ENCODE peak calls at places on chromosomes 16 and 17, in five cellular contexts. O, T, L, H and V are unnamed samples. For H3K9me3, the result is how much of the 10 kb centered on the place peaks cover.

GRCh38 chr17:66855204-66855603 is 20.3 kb downstream of the CACNG5 start:
- DNase-seq in O (no peak), T (no peak), L (no peak), H (no peak), V (peak)

GRCh38 chr17:79001190-79002020 is 8.2 kb downstream of the CANT1 start:
- DNase-seq in O (no peak), T (no peak), L (peak), H (peak), V (peak)

GRCh38 chr17:31495049-31495885 is 103.8 kb downstream of the RAB11FIP4 start:
- DNase-seq in O (no peak), T (peak), L (peak), H (no peak), V (peak)

GRCh38 chr16:52597772-52598483 is 51.0 kb upstream of the TOX3 start:
- DNase-seq in O (no peak), T (peak), L (no peak), H (no peak), V (no peak)

GRCh38 chr17:8629371-8630226 is 926 bp downstream of the MYH10 start:
- DNase-seq in O (peak), T (no peak), L (peak), H (peak), V (peak)

GRCh38 chr16:65214196-65214595 is 92.3 kb upstream of the CDH11 start:
- DNase-seq in O (no peak), T (no peak), L (no peak), H (no peak), V (no peak)

GRCh38 chr16:77692612-77693011 is 29.7 kb upstream of the NUDT7 start:
- DNase-seq in O (no peak), T (no peak), L (no peak), H (no peak), V (no peak)

GRCh38 chr16:53078765-53079484 is 24.1 kb downstream of the CHD9 start:
- DNase-seq in O (no peak), T (no peak), L (no peak), H (no peak), V (no peak)

GRCh38 chr16:81491522-81492188 is 47.0 kb downstream of the CMIP start:
- DNase-seq in O (no peak), T (no peak), L (no peak), H (no peak), V (no peak)

GRCh38 chr16:68146583-68146982 is 61.4 kb downstream of the NFATC3 start:
- DNase-seq in O (peak), T (no peak), L (no peak), H (no peak), V (no peak)

GRCh38 chr17:64398330-64398729 is 7.7 kb upstream of the PECAM1 start:
- DNase-seq in O (no peak), T (no peak), L (no peak), H (no peak), V (no peak)

GRCh38 chr16:86392751-86393150 is 117.6 kb upstream of the FOXF1 start:
- DNase-seq in O (no peak), T (no peak), L (no peak), H (no peak), V (no peak)

GRCh38 chr17:40307001-40307690 is 1.8 kb upstream of the RARA start:
- DNase-seq in O (no peak), T (no peak), L (peak), H (peak), V (peak)

GRCh38 chr16:76819517-76819916 is 371.5 kb upstream of the MON1B start:
- DNase-seq in O (no peak), T (no peak), L (no peak), H (no peak), V (no peak)

GRCh38 chr16:51816929-51817328 is 665.9 kb upstream of the SALL1 start:
- DNase-seq in O (no peak), T (no peak), L (no peak), H (no peak), V (no peak)

GRCh38 chr16:15682105-15682570 is 32.1 kb downstream of the NDE1 start:
- DNase-seq in O (peak), T (peak), L (no peak), H (no peak), V (no peak)

GRCh38 chr17:40522961-40523310 is 21.5 kb upstream of the TNS4 start:
- DNase-seq in O (no peak), T (no peak), L (no peak), H (no peak), V (no peak)

GRCh38 chr17:21352221-21352980 is 23.8 kb upstream of the KCNJ12 start:
- DNase-seq in O (no peak), T (no peak), L (peak), H (peak), V (no peak)

GRCh38 chr16:11949527-11949926 is 7.7 kb upstream of the NPIPB2 start:
- DNase-seq in O (peak), T (no peak), L (no peak), H (no peak), V (peak)

GRCh38 chr16:29748077-29748759 is 2.4 kb upstream of the C16orf54 start:
- DNase-seq in O (no peak), T (no peak), L (no peak), H (no peak), V (peak)

GRCh38 chr17:80419255-80419654 is 4.3 kb downstream of the ENDOV start:
- DNase-seq in O (no peak), T (no peak), L (peak), H (no peak), V (no peak)

GRCh38 chr16:77816293-77816692 is 27.9 kb downstream of the VAT1L start:
- DNase-seq in O (no peak), T (no peak), L (no peak), H (no peak), V (no peak)

GRCh38 chr17:38333635-38334295 is 10.0 kb downstream of the GPR179 start:
- DNase-seq in O (peak), T (peak), L (peak), H (no peak), V (peak)

GRCh38 chr16:59181821-59182420 is 447.8 kb upstream of the GOT2 start:
- DNase-seq in O (no peak), T (no peak), L (peak), H (no peak), V (no peak)

GRCh38 chr17:59028328-59028727 is 78.4 kb downstream of the TRIM37 start:
- DNase-seq in O (no peak), T (no peak), L (no peak), H (no peak), V (no peak)

GRCh38 chr17:33492082-33492481 is 199.0 kb upstream of the ASIC2 start:
- DNase-seq in O (no peak), T (no peak), L (no peak), H (no peak), V (no peak)

GRCh38 chr17:17514993-17515920 is 19.1 kb upstream of the RASD1 start:
- DNase-seq in O (no peak), T (no peak), L (peak), H (no peak), V (peak)

GRCh38 chr16:30786115-30786935 is 680 bp downstream of the ZNF629 start:
- DNase-seq in O (peak), T (peak), L (peak), H (no peak), V (peak)

GRCh38 chr16:67882374-67883145 is 2.1 kb upstream of the NRN1L start:
- DNase-seq in O (no peak), T (no peak), L (no peak), H (no peak), V (no peak)

GRCh38 chr17:40750391-40750790 is 4.7 kb downstream of the KRT25 start:
- DNase-seq in O (no peak), T (no peak), L (no peak), H (no peak), V (no peak)

GRCh38 chr16:80580109-80580832 is 39.5 kb downstream of the DYNLRB2 start:
- DNase-seq in O (peak), T (no peak), L (no peak), H (no peak), V (peak)

GRCh38 chr17:52106638-52107261 is 51.8 kb downstream of the CA10 start:
- DNase-seq in O (peak), T (peak), L (no peak), H (no peak), V (peak)

GRCh38 chr17:77473615-77474226 is 333.0 kb downstream of the SEC14L1 start:
- DNase-seq in O (no peak), T (no peak), L (no peak), H (no peak), V (no peak)

GRCh38 chr17:41966453-41967140 is at the start of gene CNP:
- DNase-seq in O (peak), T (peak), L (peak), H (peak), V (peak)

GRCh38 chr16:17304814-17305169 is 166.0 kb downstream of the XYLT1 start:
- DNase-seq in O (no peak), T (no peak), L (peak), H (peak), V (no peak)

GRCh38 chr16:47578573-47578972 is 117.4 kb downstream of the PHKB start:
- DNase-seq in O (no peak), T (no peak), L (no peak), H (no peak), V (no peak)

GRCh38 chr17:21467739-21468490 is 91.8 kb downstream of the KCNJ12 start:
- DNase-seq in O (no peak), T (no peak), L (no peak), H (no peak), V (no peak)

GRCh38 chr16:11907160-11907970 is 8.4 kb downstream of the GSPT1 start:
- DNase-seq in O (no peak), T (no peak), L (no peak), H (no peak), V (no peak)

GRCh38 chr16:68658258-68658973 is 13.3 kb downstream of the CDH3 start:
- DNase-seq in O (peak), T (no peak), L (no peak), H (no peak), V (no peak)

GRCh38 chr16:85235988-85236831 is 123.9 kb upstream of the CIBAR2 start:
- DNase-seq in O (no peak), T (peak), L (no peak), H (no peak), V (peak)

GRCh38 chr16:85232369-85233142 is 120.3 kb upstream of the CIBAR2 start:
- DNase-seq in O (no peak), T (no peak), L (no peak), H (no peak), V (no peak)

GRCh38 chr16:85231959-85232358 is 119.7 kb upstream of the CIBAR2 start:
- DNase-seq in O (no peak), T (no peak), L (no peak), H (no peak), V (no peak)

GRCh38 chr16:85233520-85233919 is 121.2 kb upstream of the CIBAR2 start:
- DNase-seq in O (no peak), T (no peak), L (no peak), H (no peak), V (no peak)

DNA sequence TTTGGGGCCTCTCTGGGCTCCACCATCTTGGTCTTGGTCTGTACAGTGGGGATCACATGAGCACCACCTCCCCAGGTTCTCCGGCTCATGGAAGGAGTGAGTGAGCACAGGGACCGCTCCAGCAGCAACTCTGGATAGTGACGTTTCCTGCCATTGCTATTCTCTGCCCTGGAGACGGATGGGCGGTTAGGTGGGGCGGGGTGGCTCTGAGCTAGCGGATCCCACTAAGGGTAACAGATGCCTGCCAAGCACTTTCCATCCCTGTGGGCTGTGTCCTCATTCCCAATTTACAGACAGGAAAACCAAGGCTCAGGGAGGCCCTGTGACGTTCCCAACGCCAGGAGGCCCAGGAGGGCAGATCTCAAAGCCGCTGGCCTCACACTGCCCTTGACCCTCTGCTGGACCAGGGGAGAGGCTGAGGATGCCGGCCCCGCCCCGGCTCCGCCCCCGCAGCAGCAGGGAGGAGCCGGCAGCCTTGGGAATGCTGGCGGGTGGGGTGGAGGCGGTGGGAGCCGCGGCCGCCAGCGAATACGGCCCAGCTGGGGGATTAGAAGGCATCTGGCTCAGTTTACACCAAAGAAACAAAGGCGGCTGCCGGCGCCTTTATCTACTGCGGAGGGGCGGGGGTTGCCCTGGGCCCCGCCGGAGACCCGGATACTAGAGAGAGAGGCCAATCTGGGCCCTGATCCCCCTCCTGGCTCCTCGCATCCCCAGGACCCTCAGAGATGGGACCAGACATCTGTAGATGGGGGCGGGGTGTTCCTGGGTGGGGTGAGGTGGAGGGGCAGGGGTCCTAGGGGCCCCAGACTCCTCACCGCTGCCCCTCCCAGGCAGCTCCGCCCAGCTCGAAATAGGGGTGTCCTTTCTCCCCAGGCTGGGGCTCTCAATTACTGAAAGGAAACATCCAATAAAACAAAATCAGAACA is 122.3 kb upstream of the CIBAR2 start:
- DNase-seq in O (peak), T (peak), L (no peak), H (peak), V (peak)
- TF ChIP-seq CTCF in O (no peak), T (no peak), L (no peak), H (no peak), V (no peak)

GRCh38 chr17:11300738-11301137 is 59.7 kb downstream of the SHISA6 start:
- DNase-seq in O (no peak), T (no peak), L (no peak), H (no peak), V (no peak)

GRCh38 chr17:11298401-11298800 is 57.4 kb downstream of the SHISA6 start:
- DNase-seq in O (no peak), T (no peak), L (no peak), H (no peak), V (no peak)

GRCh38 chr17:11296994-11297393 is 56.0 kb downstream of the SHISA6 start:
- DNase-seq in O (peak), T (no peak), L (no peak), H (no peak), V (no peak)

GRCh38 chr17:11302395-11302932 is 61.5 kb downstream of the SHISA6 start:
- DNase-seq in O (no peak), T (no peak), L (no peak), H (no peak), V (no peak)

DNA sequence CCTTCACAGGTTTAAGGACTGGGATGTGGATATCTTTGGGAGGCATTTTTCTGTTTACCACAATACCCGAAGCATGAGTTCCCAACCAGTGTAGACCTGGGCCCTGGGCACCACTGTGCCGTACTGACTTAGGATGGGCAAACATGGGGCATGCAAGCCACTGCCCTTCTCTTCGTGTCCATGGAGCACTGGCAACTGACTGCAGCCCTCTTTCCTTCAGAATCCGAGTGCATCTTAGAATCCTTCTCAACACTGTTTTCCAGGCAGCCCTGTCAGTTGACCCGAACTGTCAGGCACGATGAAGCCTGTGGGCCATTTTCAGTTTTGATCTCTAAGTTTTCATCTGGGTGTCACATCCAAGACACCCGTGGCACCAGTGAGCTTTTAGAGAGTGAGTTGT is 59.2 kb downstream of the SHISA6 start:
- DNase-seq in O (no peak), T (no peak), L (no peak), H (no peak), V (no peak)
- H3K9me3 ChIP-seq in O (under half), T (under half), L (under half), H (under half), V (under half)

DNA sequence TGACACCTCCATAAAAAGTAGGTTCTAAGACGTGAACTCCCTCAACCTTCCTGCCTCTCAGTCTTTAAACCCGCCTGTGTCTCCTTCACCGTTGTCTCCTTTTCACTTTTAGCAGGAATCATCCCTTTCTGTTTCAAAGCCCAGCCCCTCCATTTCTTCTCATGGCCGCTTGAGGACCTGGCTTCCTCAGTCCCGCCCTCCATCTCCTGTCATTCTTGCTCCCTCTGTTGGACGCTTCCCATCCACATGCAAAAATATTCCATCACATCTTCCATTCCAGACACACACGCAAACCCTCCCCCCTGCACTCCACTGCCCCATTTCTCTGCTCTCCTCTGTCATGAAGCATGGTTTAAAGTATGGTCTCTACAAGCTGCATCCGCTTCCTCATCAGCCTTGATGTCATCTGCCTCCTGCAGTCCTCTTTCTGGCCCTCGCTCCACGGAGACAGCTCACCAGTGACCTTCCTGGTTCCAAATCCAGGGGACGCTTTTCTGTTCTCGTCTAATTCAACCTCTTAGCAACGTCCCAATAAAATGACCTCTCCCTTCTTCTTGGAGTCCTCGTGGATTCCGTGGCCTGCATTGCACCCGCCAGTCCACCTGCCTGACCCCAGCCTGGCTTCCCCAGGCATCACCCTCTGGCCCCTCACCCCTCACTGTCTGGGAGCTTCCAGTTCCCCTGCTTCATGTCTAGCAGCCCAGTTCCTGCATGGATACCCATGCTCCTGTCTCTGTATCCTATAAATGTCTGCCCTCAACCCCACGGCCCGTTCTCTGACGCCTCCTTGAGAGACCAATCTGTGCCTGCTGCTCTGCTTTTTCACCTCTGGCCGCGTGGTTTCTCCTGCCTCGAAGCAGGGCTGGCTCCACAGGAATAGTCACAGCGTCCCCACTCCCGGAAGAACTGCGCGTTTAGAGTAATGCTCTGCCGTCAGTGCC is 26.2 kb downstream of the ANKRD40 start:
- DNase-seq in O (peak), T (no peak), L (no peak), H (peak), V (no peak)
- TF ChIP-seq CTCF in O (peak), T (peak), L (no peak), H (peak), V (no peak)

GRCh38 chr17:82943751-82944150 is 103.9 kb upstream of the ZNF750 start:
- DNase-seq in O (no peak), T (no peak), L (peak), H (peak), V (peak)

GRCh38 chr17:82943339-82943738 is 103.5 kb upstream of the ZNF750 start:
- DNase-seq in O (no peak), T (no peak), L (peak), H (peak), V (peak)

GRCh38 chr17:82946081-82946480 is 106.3 kb upstream of the ZNF750 start:
- DNase-seq in O (no peak), T (no peak), L (no peak), H (no peak), V (no peak)

GRCh38 chr17:82947051-82947991 is 107.5 kb upstream of the ZNF750 start:
- DNase-seq in O (no peak), T (no peak), L (peak), H (peak), V (peak)

GRCh38 chr17:82944990-82945389 is 105.2 kb upstream of the ZNF750 start:
- DNase-seq in O (no peak), T (no peak), L (no peak), H (no peak), V (no peak)
- H3K9me3 ChIP-seq in O (half or more), T (under half), L (under half), H (under half), V (under half)

DNA sequence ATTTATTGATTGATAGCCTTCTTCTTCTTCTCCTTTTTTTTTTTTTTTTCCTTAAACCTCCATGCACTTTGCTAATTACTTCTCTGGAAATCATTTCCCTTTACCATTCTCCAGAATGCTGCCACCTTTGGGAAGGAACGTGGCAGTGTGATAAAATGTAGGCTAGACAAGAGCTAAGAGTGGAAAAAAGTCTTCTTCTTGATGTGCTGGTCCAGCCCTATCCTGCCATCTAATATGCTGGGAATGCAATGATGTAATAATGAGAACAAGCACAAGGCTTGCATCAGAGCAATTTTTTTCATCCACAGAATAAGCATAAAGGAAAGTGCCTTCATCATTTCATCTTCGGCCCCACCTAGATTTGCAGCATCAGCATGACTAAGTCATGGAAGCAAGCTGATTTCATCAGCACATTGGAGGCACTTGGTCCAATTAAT is 128.7 kb upstream of the ZFHX3 start:
- DNase-seq in O (peak), T (no peak), L (no peak), H (no peak), V (no peak)
- TF ChIP-seq CTCF in O (peak), T (peak), L (no peak), H (no peak), V (peak)

DNA sequence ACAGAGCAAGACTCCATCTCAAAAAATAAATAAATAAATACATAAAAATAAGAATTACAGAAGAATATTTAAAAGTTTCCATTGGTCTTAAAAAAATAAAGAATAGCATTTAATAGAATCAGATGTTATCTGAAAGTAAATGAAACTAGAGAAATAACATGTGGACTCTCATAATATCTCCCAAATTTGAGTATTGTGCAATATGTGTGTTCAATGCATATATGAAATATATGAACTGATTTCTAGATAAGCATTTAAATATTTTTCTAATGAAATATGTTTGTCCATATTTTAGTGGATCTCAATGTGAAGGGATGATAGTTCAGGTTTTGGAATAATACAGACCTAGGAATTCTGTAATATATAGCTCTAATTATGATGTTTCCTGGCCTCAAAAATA is 265.9 kb upstream of the PMFBP1 start:
- DNase-seq in O (no peak), T (no peak), L (no peak), H (no peak), V (no peak)
- H3K9me3 ChIP-seq in O (under half), T (under half), L (under half), H (under half), V (under half)